ENCODE peak calls at places on chromosome 11, in nine cellular contexts. One of them, this sample, is unnamed.

GRCh38 chr11:64918056-64918455 is 1.0 kb upstream of the ATG2A start:
- DNase-seq in IMR-90: peak; percentile 70
- DNase-seq in tibial nerve: no peak
- DNase-seq in right lobe of liver: no peak
- DNase-seq in SK-N-SH: no peak
- DNase-seq in fibroblast of the aortic adventitia: peak; percentile 65
- DNase-seq in thoracic aorta: no peak
- DNase-seq in Calu3: no peak
- DNase-seq in coronary artery: no peak
- DNase-seq in this sample: no peak

GRCh38 chr11:45089845-45090499 is 56.5 kb upstream of the PRDM11 start:
- DNase-seq in Calu3: no peak
- DNase-seq in tibial nerve: no peak
- DNase-seq in coronary artery: peak; percentile 29
- DNase-seq in SK-N-SH: no peak
- DNase-seq in IMR-90: peak; percentile 37
- DNase-seq in right lobe of liver: no peak
- DNase-seq in fibroblast of the aortic adventitia: peak; percentile 60
- DNase-seq in thoracic aorta: no peak
- DNase-seq in this sample: no peak

GRCh38 chr11:78586452-78587046 is 11.9 kb upstream of the NARS2 start:
- DNase-seq in right lobe of liver: no peak
- DNase-seq in fibroblast of the aortic adventitia: no peak
- DNase-seq in IMR-90: peak; percentile 27
- DNase-seq in SK-N-SH: peak; percentile 20
- DNase-seq in tibial nerve: no peak
- DNase-seq in Calu3: no peak
- DNase-seq in thoracic aorta: no peak
- DNase-seq in coronary artery: no peak
- DNase-seq in this sample: peak; percentile 34

GRCh38 chr11:33172996-33173395 is 11.7 kb upstream of the CSTF3 start:
- DNase-seq in thoracic aorta: no peak
- DNase-seq in IMR-90: peak; percentile 31
- DNase-seq in Calu3: no peak
- DNase-seq in right lobe of liver: no peak
- DNase-seq in SK-N-SH: no peak
- DNase-seq in fibroblast of the aortic adventitia: peak; percentile 41
- DNase-seq in coronary artery: no peak
- DNase-seq in tibial nerve: no peak
- DNase-seq in this sample: no peak

GRCh38 chr11:1202154-1202775 is 20.6 kb upstream of the MUC5B start:
- DNase-seq in Calu3: no peak
- DNase-seq in thoracic aorta: no peak
- DNase-seq in IMR-90: no peak
- DNase-seq in SK-N-SH: peak; percentile 60
- DNase-seq in fibroblast of the aortic adventitia: no peak
- DNase-seq in tibial nerve: peak; percentile 9
- DNase-seq in right lobe of liver: peak; percentile 52
- DNase-seq in coronary artery: peak; percentile 60
- DNase-seq in this sample: peak; percentile 63

GRCh38 chr11:13337986-13338436 is 60.4 kb downstream of the BMAL1 start:
- DNase-seq in fibroblast of the aortic adventitia: peak; percentile 78
- DNase-seq in Calu3: no peak
- DNase-seq in coronary artery: no peak
- DNase-seq in right lobe of liver: no peak
- DNase-seq in thoracic aorta: no peak
- DNase-seq in SK-N-SH: no peak
- DNase-seq in IMR-90: peak; percentile 78
- DNase-seq in tibial nerve: no peak
- DNase-seq in this sample: no peak

GRCh38 chr11:132734217-132734616 is 798.1 kb downstream of the OPCML start:
- DNase-seq in right lobe of liver: no peak
- DNase-seq in IMR-90: peak; percentile 90
- DNase-seq in Calu3: no peak
- DNase-seq in tibial nerve: no peak
- DNase-seq in fibroblast of the aortic adventitia: no peak
- DNase-seq in thoracic aorta: no peak
- DNase-seq in coronary artery: no peak
- DNase-seq in SK-N-SH: no peak
- DNase-seq in this sample: no peak

GRCh38 chr11:130408401-130408890 is 20.0 kb downstream of the ADAMTS8 start:
- DNase-seq in coronary artery: no peak
- DNase-seq in Calu3: no peak
- DNase-seq in fibroblast of the aortic adventitia: no peak
- DNase-seq in SK-N-SH: no peak
- DNase-seq in tibial nerve: no peak
- DNase-seq in IMR-90: no peak
- DNase-seq in thoracic aorta: no peak
- DNase-seq in right lobe of liver: no peak
- DNase-seq in this sample: no peak

GRCh38 chr11:67270256-67271211 is 4.3 kb downstream of the GRK2 start:
- DNase-seq in coronary artery: no peak
- DNase-seq in fibroblast of the aortic adventitia: no peak
- DNase-seq in SK-N-SH: no peak
- DNase-seq in tibial nerve: no peak
- DNase-seq in right lobe of liver: peak; percentile 70
- DNase-seq in thoracic aorta: no peak
- DNase-seq in Calu3: no peak
- DNase-seq in IMR-90: no peak
- DNase-seq in this sample: no peak

GRCh38 chr11:126438691-126439090 is 83.2 kb downstream of the ST3GAL4 start:
- DNase-seq in tibial nerve: no peak
- DNase-seq in IMR-90: no peak
- DNase-seq in coronary artery: no peak
- DNase-seq in SK-N-SH: no peak
- DNase-seq in Calu3: no peak
- DNase-seq in fibroblast of the aortic adventitia: no peak
- DNase-seq in thoracic aorta: no peak
- DNase-seq in right lobe of liver: no peak
- DNase-seq in this sample: no peak

GRCh38 chr11:70034740-70035365 is 43.3 kb upstream of the ANO1 start:
- DNase-seq in thoracic aorta: no peak
- DNase-seq in coronary artery: peak; percentile 31
- DNase-seq in fibroblast of the aortic adventitia: no peak
- DNase-seq in Calu3: no peak
- DNase-seq in IMR-90: no peak
- DNase-seq in tibial nerve: no peak
- DNase-seq in right lobe of liver: peak; percentile 86
- DNase-seq in SK-N-SH: no peak
- DNase-seq in this sample: no peak

GRCh38 chr11:67445515-67445914 is 2.2 kb upstream of the CORO1B start:
- DNase-seq in coronary artery: no peak
- DNase-seq in tibial nerve: no peak
- DNase-seq in right lobe of liver: no peak
- DNase-seq in Calu3: no peak
- DNase-seq in fibroblast of the aortic adventitia: no peak
- DNase-seq in SK-N-SH: no peak
- DNase-seq in thoracic aorta: no peak
- DNase-seq in IMR-90: no peak
- DNase-seq in this sample: no peak

DNA sequence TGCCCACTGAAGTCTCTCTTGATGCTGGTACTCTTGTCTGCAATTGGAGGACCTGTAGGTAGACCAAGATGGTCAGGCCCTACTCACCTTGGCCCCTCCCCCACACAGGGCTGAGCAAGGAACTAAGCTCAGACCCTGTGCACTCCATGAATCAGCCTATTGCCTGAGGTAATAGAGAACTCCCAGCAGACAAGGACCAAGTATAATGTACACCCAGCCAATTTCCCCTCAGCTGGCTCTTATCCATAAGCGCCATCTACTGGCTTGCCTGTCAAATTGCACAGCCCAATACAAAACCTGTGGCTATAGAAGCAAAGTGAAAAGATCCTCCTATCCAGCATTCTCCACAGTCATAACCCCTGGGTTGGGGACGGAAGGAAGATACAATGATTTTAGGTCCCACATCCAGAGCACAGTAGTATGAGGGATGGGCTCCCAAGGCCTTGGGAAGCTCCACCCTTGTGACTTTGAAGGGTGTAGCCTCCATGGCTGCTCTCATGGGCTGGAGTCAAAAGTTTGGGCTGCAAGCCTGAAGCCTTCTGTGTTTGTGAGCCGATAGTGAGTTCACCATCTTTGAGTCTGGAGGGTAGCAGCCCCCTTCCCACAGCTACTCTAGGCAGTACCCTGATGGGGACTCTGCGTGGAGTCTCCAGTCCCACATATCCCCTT is 56.0 kb downstream of the GLYATL2 start:
- DNase-seq in IMR-90: peak; percentile 61
- DNase-seq in SK-N-SH: peak; percentile 34
- DNase-seq in tibial nerve: no peak
- DNase-seq in fibroblast of the aortic adventitia: peak; percentile 71
- DNase-seq in coronary artery: no peak
- DNase-seq in thoracic aorta: no peak
- DNase-seq in Calu3: peak; percentile 59
- DNase-seq in right lobe of liver: peak; percentile 60
- DNase-seq in this sample: peak; percentile 53
- TF ChIP-seq CTCF in IMR-90: peak; percentile 68
- TF ChIP-seq CTCF in SK-N-SH: peak; percentile 80
- TF ChIP-seq CTCF in tibial nerve: peak; percentile 73
- TF ChIP-seq CTCF in fibroblast of the aortic adventitia: peak; percentile 90
- TF ChIP-seq CTCF in coronary artery: no peak
- TF ChIP-seq CTCF in thoracic aorta: no peak
- TF ChIP-seq CTCF in Calu3: peak; percentile 70
- TF ChIP-seq CTCF in right lobe of liver: peak; percentile 63
- TF ChIP-seq CTCF in this sample: peak; percentile 79

DNA sequence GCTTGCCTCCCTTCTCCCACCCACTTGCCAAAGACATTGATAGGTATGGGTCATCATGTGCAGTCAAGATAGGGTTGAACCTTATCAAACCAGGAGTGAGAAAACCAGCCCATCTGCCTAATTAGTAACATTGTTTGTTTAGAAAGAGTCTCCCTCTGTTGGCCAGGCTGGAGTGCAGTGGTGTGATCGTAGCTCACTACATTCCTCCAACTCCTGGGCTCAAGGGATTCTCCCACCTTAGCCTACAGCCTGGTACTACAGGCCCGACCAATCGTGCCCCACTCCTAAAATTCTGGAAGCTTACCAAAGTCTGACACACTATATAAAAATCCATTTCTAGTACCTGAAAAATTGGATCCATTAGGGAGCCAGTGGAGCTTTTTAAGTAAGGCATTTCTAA is 4.5 kb downstream of the C11orf71 start:
- DNase-seq in Calu3: peak; percentile 7
- DNase-seq in right lobe of liver: no peak
- DNase-seq in coronary artery: no peak
- DNase-seq in tibial nerve: no peak
- DNase-seq in fibroblast of the aortic adventitia: no peak
- DNase-seq in SK-N-SH: no peak
- DNase-seq in thoracic aorta: no peak
- DNase-seq in IMR-90: no peak
- DNase-seq in this sample: no peak
- TF ChIP-seq CTCF in Calu3: no peak
- TF ChIP-seq CTCF in right lobe of liver: peak; percentile 33
- TF ChIP-seq CTCF in coronary artery: no peak
- TF ChIP-seq CTCF in tibial nerve: no peak
- TF ChIP-seq CTCF in fibroblast of the aortic adventitia: peak; percentile 23
- TF ChIP-seq CTCF in SK-N-SH: peak; percentile 39
- TF ChIP-seq CTCF in thoracic aorta: no peak
- TF ChIP-seq CTCF in IMR-90: peak; percentile 34
- TF ChIP-seq CTCF in this sample: no peak

GRCh38 chr11:118436639-118437045 is 350 bp downstream of the KMT2A start:
- DNase-seq in right lobe of liver: peak; percentile 53
- DNase-seq in Calu3: no peak
- DNase-seq in fibroblast of the aortic adventitia: no peak
- DNase-seq in coronary artery: no peak
- DNase-seq in IMR-90: peak; percentile 21
- DNase-seq in SK-N-SH: no peak
- DNase-seq in thoracic aorta: no peak
- DNase-seq in tibial nerve: no peak
- DNase-seq in this sample: no peak

GRCh38 chr11:118435893-118436624 is at the start of gene KMT2A:
- DNase-seq in tibial nerve: peak; percentile 96
- DNase-seq in IMR-90: peak; percentile 95
- DNase-seq in coronary artery: peak; percentile 99
- DNase-seq in thoracic aorta: peak; percentile 88
- DNase-seq in fibroblast of the aortic adventitia: peak; percentile 95
- DNase-seq in Calu3: peak; percentile 98
- DNase-seq in right lobe of liver: peak; percentile 99
- DNase-seq in SK-N-SH: peak; percentile 96
- DNase-seq in this sample: peak; percentile 96

GRCh38 chr11:118434123-118434552 is 2.2 kb upstream of the KMT2A start:
- DNase-seq in IMR-90: peak; percentile 48
- DNase-seq in Calu3: no peak
- DNase-seq in right lobe of liver: no peak
- DNase-seq in SK-N-SH: peak; percentile 67
- DNase-seq in tibial nerve: no peak
- DNase-seq in thoracic aorta: no peak
- DNase-seq in coronary artery: no peak
- DNase-seq in fibroblast of the aortic adventitia: peak; percentile 55
- DNase-seq in this sample: no peak

GRCh38 chr11:118435233-118435892 is 929 bp upstream of the KMT2A start:
- DNase-seq in right lobe of liver: peak; percentile 69
- DNase-seq in Calu3: peak; percentile 31
- DNase-seq in IMR-90: peak; percentile 20
- DNase-seq in thoracic aorta: peak; percentile 8
- DNase-seq in SK-N-SH: peak; percentile 83
- DNase-seq in tibial nerve: no peak
- DNase-seq in coronary artery: peak; percentile 75
- DNase-seq in fibroblast of the aortic adventitia: peak; percentile 30
- DNase-seq in this sample: peak; percentile 77

GRCh38 chr11:118434553-118435232 is 1.6 kb upstream of the KMT2A start:
- DNase-seq in fibroblast of the aortic adventitia: peak; percentile 34
- DNase-seq in right lobe of liver: peak; percentile 53
- DNase-seq in thoracic aorta: no peak
- DNase-seq in tibial nerve: no peak
- DNase-seq in SK-N-SH: no peak
- DNase-seq in Calu3: peak; percentile 22
- DNase-seq in coronary artery: peak; percentile 78
- DNase-seq in IMR-90: peak; percentile 40
- DNase-seq in this sample: peak; percentile 55
- TF ChIP-seq CTCF in fibroblast of the aortic adventitia: no peak
- TF ChIP-seq CTCF in right lobe of liver: no peak
- TF ChIP-seq CTCF in thoracic aorta: no peak
- TF ChIP-seq CTCF in tibial nerve: no peak
- TF ChIP-seq CTCF in SK-N-SH: no peak
- TF ChIP-seq CTCF in Calu3: no peak
- TF ChIP-seq CTCF in coronary artery: no peak
- TF ChIP-seq CTCF in IMR-90: no peak
- TF ChIP-seq CTCF in this sample: no peak

DNA sequence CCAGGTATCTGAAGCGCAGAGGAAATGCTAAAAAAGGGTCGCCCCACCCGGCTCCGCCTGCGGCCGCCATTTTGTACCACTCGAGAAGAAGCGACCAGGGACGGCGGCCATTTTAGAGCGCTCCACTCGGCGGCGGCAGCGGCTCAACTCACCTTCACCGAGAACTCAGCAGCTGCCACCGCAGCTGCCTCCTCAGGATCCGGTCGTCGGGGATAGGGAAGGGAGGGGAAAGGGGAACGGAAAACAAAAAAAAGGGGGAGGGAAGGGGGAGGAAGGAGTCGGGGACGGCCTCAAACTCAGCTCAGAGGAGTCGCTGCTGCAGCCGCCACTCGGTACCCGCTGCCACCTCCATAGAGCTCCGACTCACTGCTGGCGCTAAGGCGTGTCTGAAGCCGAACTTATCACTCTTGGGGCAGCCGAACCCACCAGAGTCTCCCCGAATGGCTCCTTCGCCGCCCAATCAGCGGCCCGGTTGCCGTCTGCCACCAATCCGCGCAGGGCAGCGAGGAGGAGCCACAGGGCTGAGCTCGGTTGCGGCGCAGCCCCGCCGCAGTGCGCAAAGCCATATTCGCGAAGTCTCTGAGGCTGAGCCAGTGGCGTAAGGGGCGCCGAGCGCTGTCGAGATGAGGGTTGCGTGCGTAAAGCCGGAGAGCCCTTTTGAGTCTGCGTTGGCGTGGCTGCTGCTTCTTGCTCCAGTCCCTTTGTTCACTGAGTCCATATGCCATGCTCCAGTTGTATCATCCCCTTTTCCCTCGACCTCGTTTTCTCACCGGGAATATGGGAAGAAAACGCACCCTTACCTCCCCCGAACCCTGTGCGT is at the start of gene EIF4G2:
- DNase-seq in thoracic aorta: peak; percentile 93
- DNase-seq in SK-N-SH: peak; percentile 97
- DNase-seq in tibial nerve: peak; percentile 95
- DNase-seq in Calu3: peak; percentile 97
- DNase-seq in coronary artery: peak; percentile 99
- DNase-seq in fibroblast of the aortic adventitia: peak; percentile 98
- DNase-seq in right lobe of liver: peak; percentile 99
- DNase-seq in IMR-90: peak; percentile 99
- DNase-seq in this sample: peak; percentile 98
- TF ChIP-seq CTCF in thoracic aorta: no peak
- TF ChIP-seq CTCF in SK-N-SH: no peak
- TF ChIP-seq CTCF in tibial nerve: no peak
- TF ChIP-seq CTCF in Calu3: no peak
- TF ChIP-seq CTCF in coronary artery: no peak
- TF ChIP-seq CTCF in fibroblast of the aortic adventitia: no peak
- TF ChIP-seq CTCF in right lobe of liver: no peak
- TF ChIP-seq CTCF in IMR-90: no peak
- TF ChIP-seq CTCF in this sample: no peak

This sample was measured in GM20000.